ENCODE peak calls at places on chromosome 17, in four cellular contexts. One of them, this sample, is unnamed.

GRCh38 chr17:72514888-72515287 is 394.1 kb downstream of the SOX9 start:
- DNase-seq in right cardiac atrium: peak; percentile 81
- DNase-seq in thoracic aorta: no peak
- DNase-seq in ovary: peak; percentile 49
- DNase-seq in this sample: peak; percentile 53

GRCh38 chr17:78127888-78128615 is 503 bp downstream of the TMC6 start:
- DNase-seq in thoracic aorta: no peak
- DNase-seq in ovary: no peak
- DNase-seq in right cardiac atrium: peak; percentile 46
- DNase-seq in this sample: no peak

GRCh38 chr17:77734371-77735050 is 224.0 kb upstream of the TNRC6C start:
- DNase-seq in ovary: peak; percentile 87
- DNase-seq in thoracic aorta: peak; percentile 78
- DNase-seq in right cardiac atrium: peak; percentile 94
- DNase-seq in this sample: peak; percentile 93

GRCh38 chr17:44197107-44197506 is 2.6 kb downstream of the ATXN7L3 start:
- DNase-seq in right cardiac atrium: no peak
- DNase-seq in ovary: peak; percentile 31
- DNase-seq in thoracic aorta: no peak
- DNase-seq in this sample: no peak

GRCh38 chr17:28173071-28173561 is 130.6 kb downstream of the NLK start:
- DNase-seq in thoracic aorta: no peak
- DNase-seq in ovary: no peak
- DNase-seq in right cardiac atrium: no peak
- DNase-seq in this sample: no peak

GRCh38 chr17:67759355-67760171 is 41.8 kb downstream of the NOL11 start:
- DNase-seq in right cardiac atrium: peak; percentile 78
- DNase-seq in thoracic aorta: no peak
- DNase-seq in ovary: no peak
- DNase-seq in this sample: peak; percentile 48

GRCh38 chr17:72125226-72125651 is 4.4 kb downstream of the SOX9 start:
- DNase-seq in right cardiac atrium: no peak
- DNase-seq in ovary: no peak
- DNase-seq in thoracic aorta: no peak
- DNase-seq in this sample: no peak

GRCh38 chr17:67801626-67802175 is 23.6 kb upstream of the BPTF start:
- DNase-seq in ovary: no peak
- DNase-seq in thoracic aorta: no peak
- DNase-seq in right cardiac atrium: no peak
- DNase-seq in this sample: no peak

GRCh38 chr17:10757658-10758057 is 27.8 kb upstream of the TMEM220 start:
- DNase-seq in right cardiac atrium: no peak
- DNase-seq in thoracic aorta: no peak
- DNase-seq in ovary: no peak
- DNase-seq in this sample: no peak

GRCh38 chr17:4520881-4521600 is 22.4 kb downstream of the SPNS2 start:
- DNase-seq in right cardiac atrium: no peak
- DNase-seq in ovary: no peak
- DNase-seq in thoracic aorta: no peak
- DNase-seq in this sample: no peak

GRCh38 chr17:652310-652709 is 62.3 kb downstream of the VPS53 start:
- DNase-seq in ovary: no peak
- DNase-seq in thoracic aorta: no peak
- DNase-seq in right cardiac atrium: peak; percentile 91
- DNase-seq in this sample: peak; percentile 88

DNA sequence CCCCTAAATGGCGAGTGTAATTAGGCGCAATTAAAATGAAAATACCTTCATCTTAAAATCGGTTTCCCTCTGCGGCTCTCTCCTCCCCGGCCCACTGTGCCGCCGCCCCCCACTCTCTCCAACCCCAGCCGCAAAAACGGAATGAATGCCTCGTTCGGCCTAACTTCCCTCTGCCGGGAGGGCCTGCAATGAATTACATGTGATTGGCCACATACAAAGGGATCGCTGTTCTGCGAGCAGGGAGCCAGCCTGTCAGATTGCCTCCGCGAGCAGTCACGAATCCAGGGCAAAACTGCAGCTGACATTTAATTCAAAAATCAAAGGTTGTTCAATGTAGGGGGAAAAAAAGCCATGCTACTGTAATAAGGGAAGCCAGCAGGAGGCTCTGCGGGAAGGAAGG is 85.0 kb downstream of the TBC1D16 start:
- DNase-seq in ovary: peak; percentile 20
- DNase-seq in right cardiac atrium: no peak
- DNase-seq in thoracic aorta: no peak
- DNase-seq in this sample: no peak
- H3K4me3 ChIP-seq in ovary: no peak overlapping the region
- H3K4me3 ChIP-seq in right cardiac atrium: no peak overlapping the region
- H3K4me3 ChIP-seq in thoracic aorta: no peak overlapping the region
- H3K4me3 ChIP-seq in this sample: no peak overlapping the region

DNA sequence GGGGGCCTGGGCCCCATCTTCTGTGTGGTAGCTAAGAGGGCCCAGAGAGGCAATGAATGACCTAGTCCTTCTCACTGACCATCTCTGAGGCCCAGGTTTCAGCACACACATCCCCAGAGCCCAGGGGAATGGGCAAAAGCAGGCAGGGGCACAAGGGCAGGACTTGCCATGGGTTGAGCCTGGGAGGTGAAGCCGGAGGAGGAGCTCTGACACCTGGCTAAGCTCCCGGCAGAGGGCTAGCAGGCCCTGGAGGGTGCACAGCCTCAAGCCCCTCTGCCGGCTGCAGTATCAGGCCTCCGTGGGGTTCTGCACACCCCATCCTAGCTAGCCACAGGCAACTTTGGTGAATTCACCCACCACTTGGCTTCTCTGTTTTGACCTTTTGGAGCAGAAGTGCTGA is 5.3 kb downstream of the SRCIN1 start:
- DNase-seq in ovary: no peak
- DNase-seq in right cardiac atrium: no peak
- DNase-seq in thoracic aorta: no peak
- DNase-seq in this sample: no peak
- H3K27ac ChIP-seq in ovary: no peak overlapping the region
- H3K27ac ChIP-seq in right cardiac atrium: no peak overlapping the region
- H3K27ac ChIP-seq in thoracic aorta: no peak overlapping the region
- H3K27ac ChIP-seq in this sample: no peak overlapping the region

DNA sequence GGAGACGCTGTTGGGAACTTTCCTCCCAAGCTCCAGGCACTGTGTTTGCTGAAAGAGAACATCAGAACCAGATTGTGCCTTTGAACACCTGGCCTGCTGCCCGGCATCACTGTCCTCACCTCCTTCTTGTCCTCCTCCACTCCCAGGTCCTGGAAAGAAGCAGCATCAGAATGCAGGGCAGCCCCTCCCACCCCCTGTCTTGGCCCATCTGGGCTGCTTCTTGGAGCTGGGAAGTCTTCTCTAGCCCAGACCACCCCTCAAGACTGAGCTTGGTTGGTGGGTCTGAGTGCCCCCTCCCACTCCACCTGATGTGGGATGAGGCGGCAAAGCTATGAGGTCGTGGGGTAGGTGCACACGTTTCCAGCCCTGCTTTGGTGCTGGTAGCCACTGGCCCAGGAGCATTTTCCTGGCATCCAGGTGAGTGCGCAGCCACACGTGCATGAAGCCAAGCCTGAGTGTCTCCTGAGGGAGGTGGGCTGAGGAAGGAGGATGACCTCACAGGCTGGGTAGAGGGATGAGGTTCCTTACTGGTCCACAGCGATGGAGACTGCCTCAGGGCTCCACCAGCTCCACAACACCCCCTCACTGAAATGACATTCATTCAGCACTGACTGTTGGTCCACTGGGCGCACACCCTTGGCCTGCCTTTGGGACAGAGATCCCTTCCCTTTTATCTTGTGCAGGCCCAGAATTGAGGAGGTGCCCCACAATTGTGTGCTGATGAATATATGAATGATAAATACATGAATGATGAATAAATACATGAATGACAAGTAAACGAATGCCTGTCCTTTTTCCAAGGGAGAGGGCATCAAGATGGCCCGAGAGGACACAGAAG is 6.0 kb downstream of the CCR7 start:
- DNase-seq in thoracic aorta: no peak
- DNase-seq in ovary: no peak
- DNase-seq in right cardiac atrium: no peak
- DNase-seq in this sample: no peak
- H3K4me3 ChIP-seq in thoracic aorta: no peak overlapping the region
- H3K4me3 ChIP-seq in ovary: no peak overlapping the region
- H3K4me3 ChIP-seq in right cardiac atrium: no peak overlapping the region
- H3K4me3 ChIP-seq in this sample: no peak overlapping the region

GRCh38 chr17:29616300-29617048 is 6.2 kb downstream of the CORO6 start:
- DNase-seq in ovary: no peak
- DNase-seq in right cardiac atrium: no peak
- DNase-seq in thoracic aorta: no peak
- DNase-seq in this sample: no peak
- H3K27ac ChIP-seq in ovary: no peak overlapping the region
- H3K27ac ChIP-seq in right cardiac atrium: no peak overlapping the region
- H3K27ac ChIP-seq in thoracic aorta: no peak overlapping the region
- H3K27ac ChIP-seq in this sample: peak overlapping the region; percentile 77

GRCh38 chr17:6554336-6554735 is 2.0 kb downstream of the PITPNM3 start:
- DNase-seq in thoracic aorta: no peak
- DNase-seq in right cardiac atrium: no peak
- DNase-seq in ovary: no peak
- DNase-seq in this sample: no peak

GRCh38 chr17:6554871-6555330 is 1.5 kb downstream of the PITPNM3 start:
- DNase-seq in thoracic aorta: no peak
- DNase-seq in ovary: no peak
- DNase-seq in right cardiac atrium: no peak
- DNase-seq in this sample: no peak

GRCh38 chr17:6557040-6557438 is 684 bp upstream of the PITPNM3 start:
- DNase-seq in right cardiac atrium: no peak
- DNase-seq in ovary: no peak
- DNase-seq in thoracic aorta: no peak
- DNase-seq in this sample: no peak

GRCh38 chr17:6556121-6557039 is at the start of gene PITPNM3:
- DNase-seq in right cardiac atrium: no peak
- DNase-seq in ovary: peak; percentile 66
- DNase-seq in thoracic aorta: no peak
- DNase-seq in this sample: no peak

DNA sequence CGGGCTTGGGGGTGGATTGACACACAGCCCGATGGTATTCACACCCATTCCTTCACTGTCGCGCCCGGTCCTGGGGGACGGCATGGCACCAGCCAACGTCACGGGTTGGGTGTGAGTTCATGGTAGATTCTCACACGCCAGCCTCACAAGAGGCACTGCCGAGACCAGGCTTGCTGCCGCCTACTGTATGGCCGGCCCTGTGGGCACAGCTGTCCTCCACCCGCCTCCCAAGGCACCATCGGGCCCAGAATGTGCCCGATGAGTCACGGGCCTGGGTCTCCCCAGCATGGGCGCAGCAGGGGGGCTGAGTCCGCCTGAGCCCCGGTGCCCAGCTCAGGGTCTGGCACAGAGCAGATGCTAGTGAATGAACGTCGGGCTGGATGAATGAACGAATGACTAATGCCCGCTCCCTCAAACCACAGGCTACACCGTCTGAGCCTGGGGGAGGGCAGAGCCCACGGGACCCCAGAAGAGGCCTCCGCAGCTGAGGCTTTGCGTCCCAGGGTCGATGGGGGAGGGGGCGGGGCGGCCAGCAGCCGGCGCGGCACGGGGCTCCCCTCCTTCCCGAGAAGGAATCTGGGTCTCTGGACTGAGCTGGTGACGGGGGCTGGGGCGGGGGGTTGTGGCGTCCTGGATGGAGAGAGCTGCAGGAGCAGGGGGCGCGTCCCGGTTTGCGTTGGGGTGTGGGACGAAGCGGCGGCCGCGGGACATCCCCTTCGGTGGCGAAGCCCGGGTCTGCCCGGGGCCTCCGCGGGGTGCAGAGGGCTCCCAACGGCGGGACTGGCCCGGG is 829 bp downstream of the PITPNM3 start:
- DNase-seq in thoracic aorta: no peak
- DNase-seq in right cardiac atrium: no peak
- DNase-seq in ovary: peak; percentile 57
- DNase-seq in this sample: no peak
- H3K4me3 ChIP-seq in thoracic aorta: peak overlapping the region; percentile 72
- H3K4me3 ChIP-seq in right cardiac atrium: peak overlapping the region; percentile 76
- H3K4me3 ChIP-seq in ovary: peak overlapping the region; percentile 40
- H3K4me3 ChIP-seq in this sample: peak overlapping the region; percentile 67

GRCh38 chr17:57929392-57929791 is 25.8 kb downstream of the CUEDC1 start:
- DNase-seq in right cardiac atrium: no peak
- DNase-seq in thoracic aorta: no peak
- DNase-seq in ovary: no peak
- DNase-seq in this sample: no peak

GRCh38 chr17:57928898-57929297 is 26.3 kb downstream of the CUEDC1 start:
- DNase-seq in right cardiac atrium: no peak
- DNase-seq in thoracic aorta: no peak
- DNase-seq in ovary: no peak
- DNase-seq in this sample: no peak

GRCh38 chr17:57926723-57927047 is 28.5 kb downstream of the CUEDC1 start:
- DNase-seq in right cardiac atrium: no peak
- DNase-seq in thoracic aorta: no peak
- DNase-seq in ovary: no peak
- DNase-seq in this sample: no peak

GRCh38 chr17:57925361-57925990 is 29.7 kb downstream of the CUEDC1 start:
- DNase-seq in ovary: no peak
- DNase-seq in thoracic aorta: no peak
- DNase-seq in right cardiac atrium: no peak
- DNase-seq in this sample: no peak

GRCh38 chr17:57927048-57927723 is 28.0 kb downstream of the CUEDC1 start:
- DNase-seq in thoracic aorta: no peak
- DNase-seq in ovary: no peak
- DNase-seq in right cardiac atrium: peak; percentile 67
- DNase-seq in this sample: peak; percentile 47
- H3K27ac ChIP-seq in thoracic aorta: no peak overlapping the region
- H3K27ac ChIP-seq in ovary: no peak overlapping the region
- H3K27ac ChIP-seq in right cardiac atrium: peak overlapping the region; percentile 54
- H3K27ac ChIP-seq in this sample: peak overlapping the region; percentile 82

GRCh38 chr17:31497431-31497830 is 106.0 kb downstream of the RAB11FIP4 start:
- DNase-seq in ovary: no peak
- DNase-seq in right cardiac atrium: no peak
- DNase-seq in thoracic aorta: no peak
- DNase-seq in this sample: no peak

GRCh38 chr17:31496601-31497000 is 105.1 kb downstream of the RAB11FIP4 start:
- DNase-seq in ovary: no peak
- DNase-seq in thoracic aorta: no peak
- DNase-seq in right cardiac atrium: no peak
- DNase-seq in this sample: no peak

GRCh38 chr17:31495049-31495885 is 103.8 kb downstream of the RAB11FIP4 start:
- DNase-seq in thoracic aorta: no peak
- DNase-seq in right cardiac atrium: no peak
- DNase-seq in ovary: no peak
- DNase-seq in this sample: no peak

GRCh38 chr17:31494259-31495048 is 103.0 kb downstream of the RAB11FIP4 start:
- DNase-seq in ovary: no peak
- DNase-seq in right cardiac atrium: no peak
- DNase-seq in thoracic aorta: no peak
- DNase-seq in this sample: no peak

DNA sequence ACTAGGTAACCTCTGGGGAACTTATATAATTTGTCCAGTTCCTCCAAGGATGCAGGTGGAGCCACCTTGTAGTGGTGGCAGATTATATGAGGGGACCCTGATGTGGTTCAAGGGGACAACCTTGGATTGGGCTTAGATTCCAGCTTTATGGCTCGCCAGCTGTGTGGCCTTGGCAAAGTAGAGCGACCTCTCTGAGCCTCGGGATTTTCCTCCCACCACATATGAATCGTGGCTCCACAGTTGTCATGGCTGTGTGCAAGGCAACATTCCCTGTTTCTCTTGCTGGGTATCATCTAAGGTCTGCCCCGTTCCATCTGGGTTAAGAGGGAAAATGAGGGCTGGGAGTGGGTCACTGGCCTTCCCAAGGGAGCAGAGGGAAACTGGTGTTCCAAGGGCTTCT is 104.6 kb downstream of the RAB11FIP4 start:
- DNase-seq in right cardiac atrium: no peak
- DNase-seq in thoracic aorta: no peak
- DNase-seq in ovary: no peak
- DNase-seq in this sample: no peak
- H3K4me3 ChIP-seq in right cardiac atrium: no peak overlapping the region
- H3K4me3 ChIP-seq in thoracic aorta: no peak overlapping the region
- H3K4me3 ChIP-seq in ovary: no peak overlapping the region
- H3K4me3 ChIP-seq in this sample: no peak overlapping the region

This sample was measured in left ventricle myocardium inferior.